ENCODE peak calls at places on chromosome 4, in five cellular contexts. X, F, Z, U and S are unnamed samples.

GRCh38 chr4:65296246-65296645 is 374.0 kb downstream of the EPHA5 start:
- DNase-seq in X (no peak), F (no peak), Z (no peak), U (no peak), S (no peak)

GRCh38 chr4:110442788-110443187 is 33.2 kb upstream of the ENPEP start:
- DNase-seq in X (no peak), F (no peak), Z (no peak), U (no peak), S (no peak)

GRCh38 chr4:73883306-73883705 is 14.1 kb downstream of the CXCL1 start:
- DNase-seq in X (no peak), F (peak), Z (no peak), U (no peak), S (peak)

GRCh38 chr4:52102587-52102986 is 51.5 kb downstream of the SPATA18 start:
- DNase-seq in X (no peak), F (peak), Z (no peak), U (no peak), S (no peak)

GRCh38 chr4:68465058-68465457 is 17.8 kb downstream of the TMPRSS11E start:
- DNase-seq in X (no peak), F (no peak), Z (no peak), U (no peak), S (no peak)

GRCh38 chr4:118348886-118349285 is 3.9 kb downstream of the PRSS12 start:
- DNase-seq in X (no peak), F (no peak), Z (no peak), U (no peak), S (no peak)

GRCh38 chr4:186719925-186720694 is 3.5 kb downstream of the FAT1 start:
- DNase-seq in X (no peak), F (no peak), Z (no peak), U (no peak), S (peak)

GRCh38 chr4:1365271-1366178 is 18.5 kb downstream of the UVSSA start:
- DNase-seq in X (no peak), F (no peak), Z (peak), U (no peak), S (no peak)

GRCh38 chr4:1376391-1376840 is 29.4 kb downstream of the UVSSA start:
- DNase-seq in X (no peak), F (no peak), Z (no peak), U (no peak), S (no peak)

GRCh38 chr4:53315300-53315699 is 50.6 kb downstream of the SCFD2 start:
- DNase-seq in X (no peak), F (no peak), Z (no peak), U (no peak), S (no peak)

GRCh38 chr4:11456441-11456840 is 27.7 kb upstream of the HS3ST1 start:
- DNase-seq in X (no peak), F (no peak), Z (no peak), U (no peak), S (no peak)

GRCh38 chr4:27861381-27861787 is 1000.7 kb downstream of the STIM2 start:
- DNase-seq in X (peak), F (peak), Z (peak), U (peak), S (peak)

GRCh38 chr4:55865228-55865806 is 11.9 kb downstream of the EXOC1 start:
- DNase-seq in X (no peak), F (peak), Z (no peak), U (no peak), S (peak)

GRCh38 chr4:153146031-153146430 is 58.2 kb upstream of the TRIM2 start:
- DNase-seq in X (no peak), F (no peak), Z (no peak), U (no peak), S (no peak)

GRCh38 chr4:127501103-127501502 is 131.7 kb upstream of the INTU start:
- DNase-seq in X (no peak), F (peak), Z (no peak), U (no peak), S (no peak)

GRCh38 chr4:162485486-162485885 is 321.7 kb upstream of the FSTL5 start:
- DNase-seq in X (no peak), F (no peak), Z (no peak), U (no peak), S (peak)

GRCh38 chr4:124330045-124330444 is 382.5 kb downstream of the ANKRD50 start:
- DNase-seq in X (no peak), F (no peak), Z (no peak), U (no peak), S (no peak)

GRCh38 chr4:52103314-52103713 is 52.2 kb downstream of the SPATA18 start:
- DNase-seq in X (no peak), F (no peak), Z (no peak), U (peak), S (peak)

GRCh38 chr4:61520688-61521160 is 320.6 kb downstream of the ADGRL3 start:
- DNase-seq in X (no peak), F (peak), Z (no peak), U (no peak), S (peak)

GRCh38 chr4:41505161-41505653 is 32.8 kb upstream of the LIMCH1 start:
- DNase-seq in X (no peak), F (no peak), Z (no peak), U (no peak), S (peak)

GRCh38 chr4:121998024-121998423 is 46.2 kb upstream of the TRPC3 start:
- DNase-seq in X (no peak), F (no peak), Z (peak), U (no peak), S (no peak)

GRCh38 chr4:177016541-177017141 is 223.9 kb upstream of the VEGFC start:
- DNase-seq in X (no peak), F (peak), Z (no peak), U (no peak), S (peak)

GRCh38 chr4:87354168-87355102 is 31.8 kb upstream of the HSD17B13 start:
- DNase-seq in X (no peak), F (peak), Z (no peak), U (no peak), S (peak)

GRCh38 chr4:177250056-177250696 is 59.5 kb upstream of the NEIL3 start:
- DNase-seq in X (peak), F (peak), Z (peak), U (peak), S (peak)

GRCh38 chr4:52864816-52865215 is 2.7 kb downstream of the RASL11B start:
- DNase-seq in X (no peak), F (peak), Z (no peak), U (no peak), S (no peak)

GRCh38 chr4:113056318-113056717 is 6.9 kb downstream of the ANK2 start:
- DNase-seq in X (no peak), F (no peak), Z (no peak), U (no peak), S (no peak)

GRCh38 chr4:56375458-56375857 is 11.8 kb downstream of the AASDH start:
- DNase-seq in X (no peak), F (no peak), Z (no peak), U (no peak), S (no peak)

GRCh38 chr4:113760094-113760851 is 1.3 kb downstream of the CAMK2D start:
- DNase-seq in X (no peak), F (peak), Z (no peak), U (no peak), S (peak)

GRCh38 chr4:93814722-93815121 is 13.8 kb upstream of the ATOH1 start:
- DNase-seq in X (no peak), F (no peak), Z (no peak), U (no peak), S (no peak)

GRCh38 chr4:83768146-83768545 is 232.2 kb downstream of the GPAT3 start:
- DNase-seq in X (no peak), F (no peak), Z (no peak), U (no peak), S (no peak)

GRCh38 chr4:2186133-2186864 is 55.6 kb downstream of the HAUS3 start:
- DNase-seq in X (no peak), F (peak), Z (peak), U (no peak), S (peak)

GRCh38 chr4:3481783-3482397 is 18.8 kb downstream of the DOK7 start:
- DNase-seq in X (no peak), F (no peak), Z (no peak), U (no peak), S (no peak)

GRCh38 chr4:54085284-54085683 is 14.7 kb upstream of the GSX2 start:
- DNase-seq in X (no peak), F (peak), Z (no peak), U (no peak), S (peak)

GRCh38 chr4:151202851-151203455 is 74.0 kb upstream of the PRSS48 start:
- DNase-seq in X (no peak), F (peak), Z (no peak), U (no peak), S (no peak)
- H3K14ac ChIP-seq in X (no peak), F (no peak), Z (no peak), U (no peak), S (no peak)

GRCh38 chr4:120139392-120139791 is 72.7 kb upstream of the MAD2L1 start:
- DNase-seq in X (no peak), F (peak), Z (no peak), U (no peak), S (peak)

GRCh38 chr4:120144634-120145033 is 78.0 kb upstream of the MAD2L1 start:
- DNase-seq in X (no peak), F (no peak), Z (peak), U (no peak), S (no peak)
- H2AK5ac ChIP-seq in X (no peak), F (no peak), Z (no peak), U (no peak), S (no peak)

DNA sequence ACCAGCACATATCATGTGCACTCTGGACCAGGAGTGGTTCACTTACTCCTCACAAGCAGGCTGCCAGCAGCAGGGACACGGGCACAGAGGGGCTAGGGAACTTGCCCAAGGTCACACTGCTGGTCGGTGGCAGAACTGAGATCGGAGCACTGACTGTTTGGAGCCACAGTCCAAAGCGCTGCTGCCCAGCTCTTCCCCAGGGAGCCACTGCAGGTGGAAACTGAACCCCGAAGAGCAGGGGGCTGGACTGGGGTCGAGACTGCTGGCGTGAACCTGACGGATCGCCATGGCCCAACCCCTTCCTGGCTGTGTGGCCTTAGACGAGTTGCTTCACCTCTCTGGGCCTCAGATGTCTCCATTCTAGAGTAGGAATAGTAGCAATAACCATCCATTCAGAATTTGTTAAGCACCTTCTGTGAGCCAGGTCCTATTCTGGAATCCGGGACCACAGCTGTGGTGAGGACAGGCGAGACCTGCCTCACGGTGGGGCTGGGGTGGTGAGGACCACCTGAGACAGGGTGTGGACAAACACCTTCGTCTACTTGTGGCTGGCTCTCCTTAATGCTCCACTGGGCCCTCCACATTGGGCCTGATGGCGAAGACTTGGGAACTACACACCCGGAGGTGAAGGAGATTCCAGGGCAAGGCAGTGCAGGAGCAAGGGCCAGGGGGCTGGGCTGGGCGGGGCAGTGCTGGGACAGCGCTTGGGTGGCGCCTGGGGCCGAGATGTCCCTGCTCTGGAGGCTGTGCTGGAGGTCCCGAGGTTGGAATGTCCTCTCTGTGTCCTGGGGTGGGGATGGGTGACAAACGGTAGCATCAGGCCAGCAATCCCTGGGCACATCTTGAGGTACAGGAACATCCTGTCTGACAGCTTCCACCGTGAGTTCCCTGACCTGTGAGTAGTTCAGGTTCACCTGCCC is 32.0 kb upstream of the KIAA0232 start:
- DNase-seq in X (no peak), F (no peak), Z (no peak), U (no peak), S (no peak)
- H2BK120ac ChIP-seq in X (no peak), F (no peak), Z (no peak), U (no peak), S (no peak)

DNA sequence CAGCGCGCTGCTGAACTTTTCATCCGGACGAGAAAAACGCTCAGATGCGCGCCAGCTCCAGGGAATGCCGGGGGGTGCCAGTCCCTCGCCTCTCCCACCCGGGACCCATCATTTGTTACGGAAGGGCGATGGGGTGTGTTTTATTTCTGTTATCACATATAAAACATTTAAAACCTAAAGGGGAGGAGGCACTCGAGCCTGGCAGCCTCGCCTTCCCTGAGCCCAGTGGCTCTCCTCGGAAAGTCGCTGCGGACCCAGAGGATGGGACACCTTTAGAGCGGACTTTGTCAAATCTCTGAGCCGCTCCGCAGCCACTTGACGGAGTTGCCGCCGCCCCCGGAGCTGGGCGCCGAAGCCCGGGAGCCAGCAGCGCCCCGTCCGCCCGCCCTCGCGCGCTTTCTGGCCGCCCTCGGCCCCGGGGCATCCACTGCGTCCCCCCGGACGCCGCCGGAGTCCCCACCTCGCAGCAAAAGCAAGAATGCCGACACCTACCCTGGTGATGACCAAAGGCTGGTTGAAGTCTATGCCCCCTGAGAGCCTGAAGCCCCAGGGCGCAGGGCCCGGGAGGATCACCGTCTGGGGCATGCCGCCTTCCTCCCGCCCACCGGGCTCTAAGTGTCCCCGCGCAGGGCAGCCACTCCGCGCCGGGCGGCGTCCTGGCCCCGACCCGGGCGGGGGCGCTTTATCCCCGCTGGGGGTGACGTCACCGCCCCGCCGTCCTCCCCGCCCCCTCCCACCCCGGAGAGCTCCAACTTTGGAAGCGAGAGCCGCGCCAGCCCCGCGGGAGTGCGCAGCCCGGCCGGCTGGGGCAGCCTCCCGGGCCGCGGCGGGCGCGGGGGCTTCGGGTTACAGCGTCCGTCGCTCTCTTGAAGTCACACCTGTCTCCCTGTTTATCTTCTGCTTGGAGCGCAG is at the start of gene PDLIM3:
- DNase-seq in X (no peak), F (peak), Z (peak), U (peak), S (peak)
- H3K14ac ChIP-seq in X (peak), F (peak), Z (peak), U (no peak), S (no peak)

GRCh38 chr4:134628074-134628473 is 426.5 kb upstream of the PABPC4L start:
- DNase-seq in X (no peak), F (no peak), Z (no peak), U (no peak), S (no peak)

GRCh38 chr4:134627386-134627785 is 425.8 kb upstream of the PABPC4L start:
- DNase-seq in X (no peak), F (no peak), Z (peak), U (no peak), S (no peak)

GRCh38 chr4:134624365-134624764 is 422.8 kb upstream of the PABPC4L start:
- DNase-seq in X (peak), F (no peak), Z (no peak), U (peak), S (no peak)

DNA sequence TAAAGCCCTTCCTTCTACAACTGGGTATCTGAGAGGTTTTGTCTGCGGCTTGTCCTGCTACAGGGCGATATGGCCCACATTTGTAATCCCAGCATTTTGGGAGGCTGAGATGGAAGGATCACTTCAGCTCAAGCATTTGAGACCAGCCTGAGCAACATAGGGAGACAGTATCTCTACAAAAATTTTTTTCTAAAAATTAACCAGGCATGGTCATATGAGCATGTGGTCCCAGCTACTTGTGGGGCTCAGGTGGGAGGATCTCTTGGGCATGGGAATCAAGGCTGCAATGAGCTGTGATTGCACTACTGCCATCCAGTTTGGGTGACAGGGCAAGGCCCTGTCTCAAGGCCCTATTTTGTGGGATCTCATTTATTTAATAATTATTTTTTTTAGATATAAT is 420.6 kb upstream of the PABPC4L start:
- DNase-seq in X (no peak), F (no peak), Z (no peak), U (no peak), S (peak)
- H2AK5ac ChIP-seq in X (no peak), F (no peak), Z (no peak), U (no peak), S (no peak)

GRCh38 chr4:76605099-76605563 is 170.1 kb downstream of the SHROOM3 start:
- DNase-seq in X (no peak), F (peak), Z (no peak), U (no peak), S (no peak)
- H2BK120ac ChIP-seq in X (no peak), F (peak), Z (no peak), U (no peak), S (no peak)

GRCh38 chr4:25069014-25069413 is 38.3 kb upstream of the LGI2 start:
- DNase-seq in X (no peak), F (no peak), Z (no peak), U (no peak), S (no peak)
- H3K14ac ChIP-seq in X (no peak), F (no peak), Z (peak), U (no peak), S (no peak)